ENCODE peak calls at places on chromosome 16, in six cellular contexts. W is neural progenitor cell, A is colonic mucosa, G is AG04449, O is astrocyte of the spinal cord, L is left ventricle myocardium inferior. U is an unnamed sample.

GRCh38 chr16:63978240-63978639 is 1143.6 kb downstream of the CDH11 start:
- DNase-seq in W (no peak), G (no peak), A (no peak), L (no peak), O (no peak), U (no peak)

GRCh38 chr16:27275394-27275793 is 6.8 kb upstream of the NSMCE1 start:
- DNase-seq in L (no peak), O (no peak), W (no peak), A (no peak), G (no peak), U (no peak)

GRCh38 chr16:3938843-3939624 is 58.5 kb upstream of the CREBBP start:
- DNase-seq in O (peak; percentile 67), G (peak; percentile 59), A (peak; percentile 46), L (peak; percentile 43), W (peak; percentile 89), U (peak; percentile 76)

GRCh38 chr16:82042841-82043240 is 7.8 kb downstream of the HSD17B2 start:
- DNase-seq in G (no peak), W (no peak), O (peak; percentile 31), A (no peak), L (no peak), U (no peak)

GRCh38 chr16:60740033-60740696 is 1296.1 kb downstream of the CDH8 start:
- DNase-seq in G (no peak), O (no peak), A (no peak), L (no peak), W (no peak), U (no peak)

GRCh38 chr16:84739349-84740124 is 39.7 kb downstream of the USP10 start:
- DNase-seq in G (peak; percentile 53), W (no peak), A (no peak), L (no peak), O (peak; percentile 78), U (peak; percentile 64)

GRCh38 chr16:10931977-10932632 is 10.2 kb downstream of the DEXI start:
- DNase-seq in W (no peak), L (no peak), G (no peak), O (no peak), A (no peak), U (no peak)

GRCh38 chr16:54048994-54049929 is 237.3 kb downstream of the IRX3 start:
- DNase-seq in O (no peak), L (no peak), W (peak; percentile 43), G (no peak), A (no peak), U (no peak)

GRCh38 chr16:14071576-14072271 is 605 bp downstream of the MRTFB start:
- DNase-seq in O (no peak), W (peak; percentile 50), A (no peak), G (no peak), L (no peak), U (peak; percentile 42)

GRCh38 chr16:30541502-30542329 is 7.1 kb upstream of the ZNF747 start:
- DNase-seq in W (peak; percentile 18), O (peak; percentile 18), A (peak; percentile 77), L (no peak), G (no peak), U (no peak)

GRCh38 chr16:22813223-22813945 is 578 bp upstream of the HS3ST2 start:
- DNase-seq in W (peak; percentile 94), O (peak; percentile 21), A (peak; percentile 39), L (peak; percentile 42), G (no peak), U (peak; percentile 44)

GRCh38 chr16:65481956-65482355 is 360.1 kb upstream of the CDH11 start:
- DNase-seq in A (no peak), O (no peak), L (no peak), W (no peak), G (no peak), U (no peak)

GRCh38 chr16:21599994-21600773 is 807 bp downstream of the METTL9 start:
- DNase-seq in A (peak; percentile 35), G (no peak), L (no peak), W (peak; percentile 82), O (peak; percentile 20), U (no peak)

GRCh38 chr16:15765880-15766279 is 90.9 kb downstream of the MYH11 start:
- DNase-seq in O (no peak), G (no peak), W (peak; percentile 77), L (no peak), A (peak; percentile 27), U (no peak)

GRCh38 chr16:22413819-22414218 is 39.4 kb upstream of the CDR2 start:
- DNase-seq in A (no peak), G (no peak), L (no peak), W (no peak), O (no peak), U (no peak)

GRCh38 chr16:84804326-84804725 is 15.5 kb upstream of the CRISPLD2 start:
- DNase-seq in G (no peak), W (no peak), A (no peak), O (no peak), L (no peak), U (no peak)

GRCh38 chr16:85511938-85512551 is 101.1 kb upstream of the GSE1 start:
- DNase-seq in L (no peak), G (no peak), W (no peak), O (no peak), A (no peak), U (no peak)

GRCh38 chr16:86343111-86343642 is 167.2 kb upstream of the FOXF1 start:
- DNase-seq in G (no peak), W (no peak), A (peak; percentile 50), O (peak; percentile 66), L (peak; percentile 24), U (peak; percentile 94)

GRCh38 chr16:55664786-55665407 is 9.1 kb downstream of the SLC6A2 start:
- DNase-seq in L (no peak), W (no peak), A (no peak), G (no peak), O (no peak), U (no peak)

GRCh38 chr16:74691093-74691855 is 9.4 kb downstream of the MLKL start:
- DNase-seq in A (no peak), W (no peak), G (no peak), L (no peak), O (no peak), U (no peak)

GRCh38 chr16:25066747-25067631 is 44.6 kb upstream of the LCMT1 start:
- DNase-seq in A (peak; percentile 87), W (peak; percentile 93), O (peak; percentile 65), L (peak; percentile 86), G (no peak), U (peak; percentile 87)

GRCh38 chr16:25063865-25064264 is 47.7 kb upstream of the LCMT1 start:
- DNase-seq in L (peak; percentile 35), O (no peak), A (no peak), G (no peak), W (no peak), U (no peak)

GRCh38 chr16:25064967-25065366 is 46.6 kb upstream of the LCMT1 start:
- DNase-seq in O (no peak), L (no peak), G (no peak), W (peak; percentile 13), A (no peak), U (no peak)

GRCh38 chr16:25066426-25066746 is 45.2 kb upstream of the LCMT1 start:
- DNase-seq in L (no peak), A (no peak), O (no peak), W (no peak), G (no peak), U (no peak)

DNA sequence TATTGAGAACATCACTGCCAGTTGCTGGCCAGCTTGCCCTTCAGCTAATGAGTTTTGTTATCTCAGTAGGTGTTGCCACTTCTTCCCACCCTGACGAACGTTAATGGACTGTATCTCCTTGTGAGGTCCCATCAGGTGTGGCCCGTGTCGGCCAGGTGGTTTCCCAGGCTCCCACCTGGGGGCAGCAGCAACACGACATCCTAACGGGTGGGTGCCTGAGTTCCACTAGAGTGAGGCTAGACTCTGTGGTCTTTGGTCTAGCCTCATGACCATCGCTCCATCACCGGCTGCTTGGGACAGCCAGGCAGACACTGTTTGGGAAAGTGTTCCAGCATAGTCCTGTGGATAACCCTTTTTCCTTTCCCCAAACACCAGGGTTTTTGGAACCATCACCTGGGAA is 45.6 kb upstream of the LCMT1 start:
- DNase-seq in L (no peak), G (no peak), A (no peak), W (no peak), O (no peak), U (no peak)
- H3K4me3 ChIP-seq in L (no peak overlapping the region), G (no peak overlapping the region), A (no peak overlapping the region), W (no peak overlapping the region), O (no peak overlapping the region), U (no peak overlapping the region)

GRCh38 chr16:46689492-46690280 is at the start of gene ORC6:
- DNase-seq in L (peak; percentile 98), A (peak; percentile 98), G (peak; percentile 63), O (peak; percentile 97), W (peak; percentile 98), U (peak; percentile 99)

GRCh38 chr16:46688657-46689491 is at the start of gene VPS35:
- DNase-seq in G (peak; percentile 93), A (peak; percentile 100), W (peak; percentile 100), L (peak; percentile 100), O (peak; percentile 99), U (peak; percentile 99)

GRCh38 chr16:46690281-46691178 is 1.1 kb downstream of the ORC6 start:
- DNase-seq in A (peak; percentile 27), W (peak; percentile 2), G (no peak), O (peak; percentile 23), L (no peak), U (peak; percentile 36)

GRCh38 chr16:46693598-46693997 is 4.1 kb downstream of the ORC6 start:
- DNase-seq in G (no peak), W (no peak), O (no peak), L (no peak), A (no peak), U (no peak)

GRCh38 chr16:46691720-46692119 is 2.3 kb downstream of the ORC6 start:
- DNase-seq in W (no peak), A (no peak), L (no peak), G (no peak), O (peak; percentile 36), U (no peak)
- H3K4me3 ChIP-seq in W (peak overlapping the region; percentile 73), A (no peak overlapping the region), L (no peak overlapping the region), G (no peak overlapping the region), O (no peak overlapping the region), U (peak overlapping the region; percentile 90)

GRCh38 chr16:78727536-78727935 is 628.1 kb downstream of the WWOX start:
- DNase-seq in L (no peak), A (no peak), W (no peak), O (no peak), G (no peak), U (no peak)
- H3K4me3 ChIP-seq in L (no peak overlapping the region), A (no peak overlapping the region), W (no peak overlapping the region), O (no peak overlapping the region), G (no peak overlapping the region), U (no peak overlapping the region)

GRCh38 chr16:72588554-72588953 is 416.6 kb upstream of the PMFBP1 start:
- DNase-seq in W (no peak), O (no peak), L (no peak), A (no peak), G (no peak), U (no peak)

DNA sequence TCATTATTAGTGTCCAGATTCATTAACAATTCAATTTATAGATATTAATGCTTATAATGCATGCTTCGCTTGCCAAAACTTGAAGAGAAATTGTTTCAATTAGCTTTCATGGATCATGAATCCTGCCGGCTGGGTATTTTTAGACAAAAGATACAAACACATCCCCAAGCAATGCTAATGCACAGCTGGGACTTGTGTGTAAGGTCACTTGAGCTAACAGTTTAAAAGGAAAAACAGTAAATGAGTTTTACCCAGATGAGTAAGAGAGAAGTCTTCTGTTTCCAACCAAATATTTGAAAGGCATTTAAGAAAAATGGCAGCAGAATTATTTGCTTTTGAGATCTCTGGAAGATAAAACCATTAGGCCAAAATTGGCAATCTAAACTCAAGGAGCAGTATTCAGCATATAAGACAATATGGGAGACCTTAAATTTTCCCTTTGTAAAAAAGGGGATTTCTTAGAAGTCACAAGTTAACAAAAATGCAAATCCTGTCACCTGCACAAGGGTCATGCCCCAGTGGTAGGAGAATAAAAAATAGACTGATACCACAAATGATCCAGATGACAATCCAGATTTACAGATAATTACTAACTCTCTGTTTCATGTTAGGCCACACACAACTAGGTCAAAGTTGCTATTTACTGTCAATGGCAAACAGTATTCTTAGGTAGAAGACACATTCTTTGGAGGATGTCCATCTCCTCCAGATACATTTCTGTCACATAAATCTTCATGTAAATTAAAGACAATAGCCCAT is 418.4 kb upstream of the PMFBP1 start:
- DNase-seq in W (no peak), O (no peak), G (peak; percentile 41), L (no peak), A (no peak), U (no peak)
- H3K4me3 ChIP-seq in W (no peak overlapping the region), O (no peak overlapping the region), G (no peak overlapping the region), L (no peak overlapping the region), A (no peak overlapping the region), U (no peak overlapping the region)

U was measured in MG63.